ENCODE peak calls at places on chromosomes 13 and 19, in four cellular contexts. E is fibroblast of mammary gland, H is A673, O is cardiac muscle cell. L is an unnamed sample.

GRCh38 chr13:27962128-27962841 is 6.8 kb downstream of the CDX2 start:
- DNase-seq in E (no peak), H (no peak), O (no peak), L (no peak)

GRCh38 chr13:51324714-51325440 is 14.6 kb upstream of the SERPINE3 start:
- DNase-seq in E (no peak), H (no peak), O (no peak), L (no peak)

GRCh38 chr19:4933528-4933927 is 24.2 kb downstream of the UHRF1 start:
- DNase-seq in E (peak), H (no peak), O (no peak), L (no peak)

GRCh38 chr13:43388282-43389034 is 365.1 kb downstream of the DNAJC15 start:
- DNase-seq in E (no peak), H (no peak), O (no peak), L (no peak)

GRCh38 chr19:7975037-7975436 is 30.4 kb downstream of the ELAVL1 start:
- DNase-seq in E (no peak), H (no peak), O (no peak), L (peak)

GRCh38 chr13:48783831-48784230 is 130.1 kb downstream of the CYSLTR2 start:
- DNase-seq in E (no peak), H (no peak), O (no peak), L (no peak)

GRCh38 chr13:29908411-29908810 is 58.0 kb upstream of the UBL3 start:
- DNase-seq in E (peak), H (no peak), O (no peak), L (no peak)

GRCh38 chr19:8462601-8463000 is 17.8 kb downstream of the HNRNPM start:
- DNase-seq in E (no peak), H (no peak), O (no peak), L (no peak)

GRCh38 chr19:51810228-51810627 is 15.3 kb downstream of the FPR3 start:
- DNase-seq in E (peak), H (peak), O (no peak), L (no peak)

GRCh38 chr19:19418548-19419260 is 13.2 kb downstream of the GATAD2A start:
- DNase-seq in E (no peak), H (no peak), O (no peak), L (no peak)

GRCh38 chr13:102845630-102846260 is at the start of gene ERCC5:
- DNase-seq in E (peak), H (peak), O (peak), L (peak)

GRCh38 chr19:39146686-39147450 is 21.3 kb downstream of the PAK4 start:
- DNase-seq in E (no peak), H (no peak), O (no peak), L (peak)

GRCh38 chr13:97194473-97194872 is 27.7 kb upstream of the MBNL2 start:
- DNase-seq in E (peak), H (no peak), O (no peak), L (no peak)

GRCh38 chr19:58395220-58395978 is at the start of gene RNF225:
- DNase-seq in E (peak), H (no peak), O (no peak), L (peak)

GRCh38 chr13:77466757-77467156 is 68.7 kb upstream of the SCEL start:
- DNase-seq in E (no peak), H (no peak), O (no peak), L (no peak)

GRCh38 chr19:3196064-3196932 is 10.6 kb downstream of the NCLN start:
- DNase-seq in E (no peak), H (no peak), O (no peak), L (no peak)

GRCh38 chr13:71864981-71865857 is 1.8 kb downstream of the DACH1 start:
- DNase-seq in E (no peak), H (peak), O (peak), L (peak)

GRCh38 chr13:77872995-77873394 is 45.6 kb downstream of the EDNRB start:
- DNase-seq in E (no peak), H (no peak), O (no peak), L (no peak)

GRCh38 chr19:46009530-46010510 is 13.0 kb downstream of the PGLYRP1 start:
- DNase-seq in E (peak), H (peak), O (peak), L (no peak)

GRCh38 chr13:20891768-20892167 is 10.8 kb downstream of the XPO4 start:
- DNase-seq in E (no peak), H (no peak), O (no peak), L (no peak)

GRCh38 chr19:11480927-11481776 is at the start of gene ELAVL3:
- DNase-seq in E (no peak), H (peak), O (no peak), L (no peak)

GRCh38 chr13:50543767-50544166 is 299.7 kb downstream of the DLEU7 start:
- DNase-seq in E (peak), H (peak), O (no peak), L (no peak)

GRCh38 chr13:22939157-22939556 is 241.6 kb upstream of the SGCG start:
- DNase-seq in E (no peak), H (no peak), O (no peak), L (no peak)

GRCh38 chr13:87872813-87873212 is 201.6 kb downstream of the SLITRK5 start:
- DNase-seq in E (peak), H (no peak), O (no peak), L (no peak)

GRCh38 chr19:20964798-20965197 is 41.7 kb downstream of the ZNF85 start:
- DNase-seq in E (no peak), H (no peak), O (peak), L (no peak)

GRCh38 chr19:3827306-3827705 is 41.1 kb upstream of the MATK start:
- DNase-seq in E (no peak), H (no peak), O (no peak), L (no peak)

GRCh38 chr19:50020481-50020880 is 4.7 kb downstream of the VRK3 start:
- DNase-seq in E (no peak), H (no peak), O (no peak), L (no peak)

GRCh38 chr19:48321372-48321621 is 4.1 kb upstream of the EMP3 start:
- DNase-seq in E (peak), H (peak), O (peak), L (peak)

GRCh38 chr19:41871573-41872383 is 5.3 kb upstream of the CD79A start:
- DNase-seq in E (no peak), H (no peak), O (no peak), L (no peak)

GRCh38 chr13:80585531-80585930 is 244.6 kb upstream of the SPRY2 start:
- DNase-seq in E (no peak), H (no peak), O (no peak), L (no peak)

GRCh38 chr19:1826557-1827521 is 14.8 kb upstream of the ATP8B3 start:
- DNase-seq in E (no peak), H (no peak), O (no peak), L (no peak)

GRCh38 chr13:48268019-48268418 is 35.0 kb downstream of the ITM2B start:
- DNase-seq in E (no peak), H (no peak), O (no peak), L (no peak)

GRCh38 chr13:46615888-46616531 is 63.0 kb downstream of the LRCH1 start:
- DNase-seq in E (peak), H (no peak), O (no peak), L (no peak)

GRCh38 chr13:112931028-112931934 is 37.7 kb upstream of the MCF2L start:
- DNase-seq in E (peak), H (peak), O (peak), L (no peak)

GRCh38 chr13:49453465-49453864 is 9.4 kb downstream of the SETDB2 start:
- DNase-seq in E (no peak), H (no peak), O (no peak), L (no peak)

GRCh38 chr19:31946491-31946890 is 398.9 kb upstream of the ZNF507 start:
- DNase-seq in E (no peak), H (no peak), O (no peak), L (no peak)

GRCh38 chr19:1098177-1099051 is 3.2 kb upstream of the POLR2E start:
- DNase-seq in E (peak), H (no peak), O (no peak), L (no peak)

DNA sequence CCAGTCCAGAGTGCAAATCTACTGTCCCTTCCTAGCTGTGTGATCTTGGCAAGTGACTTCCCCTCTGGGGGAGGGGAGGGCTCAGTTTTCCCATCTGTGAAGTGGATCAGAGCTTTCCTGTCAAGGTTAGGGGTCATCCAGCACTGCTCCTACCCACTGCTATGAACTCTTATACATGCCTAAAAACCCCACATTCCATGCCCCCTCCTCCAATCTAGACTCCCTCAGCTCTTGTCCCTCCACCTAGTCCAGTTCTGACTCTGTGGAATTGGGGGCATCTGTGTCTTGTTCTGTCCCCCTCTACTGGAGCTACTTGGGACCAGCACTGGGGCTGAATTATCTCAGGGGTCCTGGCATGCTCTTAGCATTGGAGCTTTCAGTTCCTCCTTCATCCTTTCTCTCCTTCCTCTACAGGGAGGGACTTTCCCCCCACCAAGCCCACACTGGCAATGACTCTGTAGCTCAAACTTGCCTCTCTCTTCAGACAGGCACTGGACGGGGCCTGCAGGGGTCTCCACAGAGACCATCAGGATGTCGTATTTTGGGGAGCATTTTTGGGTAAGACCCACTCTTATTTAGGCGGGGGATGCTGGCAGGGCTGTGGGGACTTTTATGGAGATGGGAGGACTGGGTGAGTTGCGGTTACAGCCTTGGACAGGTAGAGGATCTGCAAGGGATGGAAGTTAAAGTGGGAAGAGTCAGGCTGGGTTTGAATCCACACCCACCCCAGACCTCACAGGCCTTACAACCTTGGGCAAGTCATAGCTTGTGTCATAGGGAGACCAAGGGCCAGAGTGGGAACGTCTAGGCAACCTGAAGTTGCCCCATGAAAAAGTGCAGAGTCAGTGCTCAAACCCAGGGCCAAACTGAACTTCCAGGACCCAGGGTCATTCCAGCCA is 3.6 kb downstream of the FCHO1 start:
- DNase-seq in E (no peak), H (no peak), O (no peak), L (no peak)
- H3K4me3 ChIP-seq in E (no peak), H (no peak), O (no peak), L (no peak)

DNA sequence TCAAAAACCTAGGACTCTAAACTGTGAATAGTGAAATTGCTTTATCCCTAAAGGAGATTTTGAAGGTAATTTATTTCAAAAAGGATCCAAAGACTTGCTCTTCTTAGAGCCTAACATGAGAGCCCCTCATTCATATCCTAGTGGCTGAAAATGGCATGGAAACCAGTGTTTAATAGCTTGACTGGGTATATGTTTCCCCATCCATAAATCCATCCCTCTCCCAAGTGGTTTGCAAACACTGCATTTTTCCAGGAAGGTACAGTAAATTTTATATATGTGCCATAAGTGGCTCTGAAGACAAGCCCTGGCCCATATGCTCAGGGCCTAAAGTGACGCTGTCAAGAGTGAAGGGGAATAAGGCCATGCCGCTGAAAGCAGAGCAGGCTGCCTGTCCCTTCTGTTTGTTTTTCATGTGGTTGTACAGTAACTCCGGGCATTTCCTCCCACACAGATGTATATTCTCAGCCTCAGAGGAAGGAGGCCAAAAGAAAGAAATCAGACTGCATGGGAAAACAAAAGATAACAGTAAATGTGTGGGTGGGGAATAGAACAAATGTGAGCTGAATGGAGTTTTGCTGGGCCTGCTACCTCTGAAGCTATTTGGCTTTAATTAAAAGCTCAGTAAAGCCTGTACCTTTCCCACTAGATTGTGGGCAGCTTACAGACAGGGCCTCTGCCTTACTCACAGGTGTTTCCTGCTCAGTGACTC is 181.9 kb downstream of the PCDH9 start:
- DNase-seq in E (peak), H (no peak), O (no peak), L (no peak)
- H3K4me3 ChIP-seq in E (no peak), H (no peak), O (no peak), L (no peak)

DNA sequence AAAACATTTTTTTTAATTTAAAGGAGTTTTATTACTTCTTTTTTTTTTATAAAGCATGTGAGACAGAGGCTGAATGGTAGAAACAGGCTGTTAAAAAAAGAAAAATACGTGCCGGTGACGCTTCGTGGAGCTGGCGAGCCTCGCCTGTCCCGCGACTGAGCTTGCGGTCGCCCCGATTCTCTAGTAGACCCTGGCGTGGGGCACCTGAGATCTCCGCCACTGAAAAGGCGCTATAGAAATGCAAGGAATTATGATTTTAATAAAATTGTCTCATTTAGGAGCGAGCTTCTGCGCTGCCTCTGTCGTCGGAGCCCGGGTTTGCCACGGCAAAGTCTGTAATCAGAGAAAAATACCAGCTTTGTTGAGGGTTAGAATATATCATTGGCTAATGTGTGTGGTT is 18.4 kb downstream of the NFIX start:
- DNase-seq in E (peak), H (no peak), O (no peak), L (no peak)
- H3K4me3 ChIP-seq in E (peak), H (peak), O (no peak), L (peak)

GRCh38 chr19:14150041-14150769 is 13.8 kb upstream of the ASF1B start:
- DNase-seq in E (no peak), H (no peak), O (no peak), L (peak)

GRCh38 chr19:14149011-14149410 is 12.6 kb upstream of the ASF1B start:
- DNase-seq in E (no peak), H (no peak), O (no peak), L (peak)

GRCh38 chr19:14147797-14148605 is 11.6 kb upstream of the ASF1B start:
- DNase-seq in E (peak), H (peak), O (peak), L (peak)

GRCh38 chr19:14150770-14151661 is 14.6 kb upstream of the ASF1B start:
- DNase-seq in E (no peak), H (no peak), O (no peak), L (peak)

DNA sequence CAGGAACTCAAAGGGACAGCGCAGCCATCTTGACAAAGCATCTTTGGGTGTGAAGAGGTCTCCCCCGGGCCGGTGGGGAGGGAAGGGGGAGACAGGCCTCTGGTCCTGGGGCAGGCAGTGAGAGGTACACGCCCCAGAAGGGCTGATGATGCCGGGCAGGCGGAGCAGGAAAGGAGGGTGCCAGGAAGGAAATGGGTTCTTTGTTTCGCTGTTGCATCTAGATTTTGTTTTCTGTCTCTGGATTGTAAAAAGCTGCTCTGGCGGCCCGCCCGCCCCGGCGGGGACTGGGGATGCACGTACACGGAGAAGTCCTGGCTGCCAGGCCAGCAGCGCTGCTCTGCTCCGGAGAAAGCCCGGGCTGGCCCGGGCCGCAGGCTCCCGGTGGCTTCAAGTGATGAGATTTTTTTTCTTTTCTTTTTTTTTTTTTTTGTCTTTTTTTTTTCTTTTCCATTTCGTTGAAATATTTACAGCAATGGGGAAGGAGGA is 13.2 kb upstream of the ASF1B start:
- DNase-seq in E (peak), H (peak), O (no peak), L (peak)
- H3K4me3 ChIP-seq in E (peak), H (no peak), O (no peak), L (no peak)

DNA sequence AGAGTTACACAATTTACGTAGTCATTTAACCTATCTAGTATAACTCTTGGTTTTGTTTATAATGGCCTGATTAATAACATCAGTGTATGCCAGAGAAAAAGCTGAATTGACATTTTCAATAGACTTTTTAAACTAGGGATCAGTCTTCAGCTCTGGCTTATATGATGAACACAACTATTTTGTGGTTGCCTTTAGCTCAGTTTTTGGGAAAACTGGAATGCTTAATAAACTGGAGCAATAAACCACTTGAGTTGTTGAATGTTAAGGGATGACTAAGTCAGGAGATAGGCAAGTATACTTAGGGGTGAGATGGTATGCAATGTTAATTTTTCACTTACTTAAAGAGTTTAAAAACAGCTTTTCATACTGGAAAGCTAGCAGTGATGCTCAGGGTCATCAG is 2.3 kb downstream of the NDFIP2 start:
- DNase-seq in E (peak), H (no peak), O (no peak), L (no peak)
- H3K4me3 ChIP-seq in E (no peak), H (no peak), O (no peak), L (no peak)

GRCh38 chr13:110589991-110590390 is 25.4 kb upstream of the NAXD start:
- DNase-seq in E (no peak), H (no peak), O (no peak), L (no peak)
- H3K4me3 ChIP-seq in E (no peak), H (no peak), O (no peak), L (no peak)